ENCODE peak calls at places on chromosomes 3 and 15, in six cellular contexts. E is astrocyte of the cerebellum, W is endothelial cell, D is B cell, Q is fibroblast of villous mesenchyme, P is psoas muscle. B is an unnamed sample.

GRCh38 chr15:30030350-30030749 is 52.4 kb upstream of the GOLGA8J start:
- DNase-seq in E (no peak), W (no peak), D (no peak), Q (no peak), P (no peak), B (no peak)

GRCh38 chr15:80999623-81000036 is 1.1 kb upstream of the TLNRD1 start:
- DNase-seq in E (no peak), W (no peak), D (peak; percentile 34), Q (no peak), P (no peak), B (no peak)

GRCh38 chr3:129975332-129976090 is 991 bp downstream of the TRH start:
- DNase-seq in E (no peak), W (peak; percentile 22), D (peak; percentile 49), Q (no peak), P (peak; percentile 31), B (no peak)

GRCh38 chr15:91930092-91930491 is 76.6 kb downstream of the SLCO3A1 start:
- DNase-seq in E (no peak), W (no peak), D (no peak), Q (no peak), P (no peak), B (no peak)

GRCh38 chr15:45785897-45786296 is 151.1 kb downstream of the SQOR start:
- DNase-seq in E (no peak), W (no peak), D (no peak), Q (no peak), P (no peak), B (no peak)

GRCh38 chr15:74809951-74810350 is 2.7 kb upstream of the LMAN1L start:
- DNase-seq in E (no peak), W (no peak), D (no peak), Q (no peak), P (no peak), B (no peak)

GRCh38 chr15:84398763-84399701 is 163.5 kb downstream of the GOLGA6L4 start:
- DNase-seq in E (no peak), W (no peak), D (peak; percentile 22), Q (no peak), P (no peak), B (no peak)

GRCh38 chr3:153443961-153444360 is 281.9 kb downstream of the RAP2B start:
- DNase-seq in E (no peak), W (no peak), D (no peak), Q (peak; percentile 10), P (no peak), B (no peak)

GRCh38 chr3:115999598-115999997 is 376.3 kb downstream of the GAP43 start:
- DNase-seq in E (no peak), W (no peak), D (no peak), Q (no peak), P (no peak), B (no peak)

GRCh38 chr15:43513550-43513949 is 3.9 kb upstream of the MAP1A start:
- DNase-seq in E (no peak), W (no peak), D (no peak), Q (no peak), P (no peak), B (no peak)

GRCh38 chr3:54988302-54989022 is 60.6 kb upstream of the LRTM1 start:
- DNase-seq in E (no peak), W (no peak), D (no peak), Q (peak; percentile 91), P (peak; percentile 33), B (peak; percentile 58)

GRCh38 chr15:55917881-55918296 is 75.5 kb downstream of the NEDD4 start:
- DNase-seq in E (peak; percentile 83), W (no peak), D (no peak), Q (peak; percentile 97), P (no peak), B (peak; percentile 88)

GRCh38 chr3:52521488-52521824 is 12.2 kb downstream of the NT5DC2 start:
- DNase-seq in E (no peak), W (no peak), D (peak; percentile 42), Q (no peak), P (peak; percentile 11), B (no peak)

GRCh38 chr3:107598926-107599754 is 76.4 kb downstream of the BBX start:
- DNase-seq in E (no peak), W (peak; percentile 34), D (peak; percentile 24), Q (peak; percentile 55), P (peak; percentile 18), B (no peak)

GRCh38 chr15:72319360-72319984 is 485 bp downstream of the CELF6 start:
- DNase-seq in E (no peak), W (peak; percentile 88), D (no peak), Q (peak; percentile 64), P (peak; percentile 77), B (no peak)

GRCh38 chr15:38084289-38084688 is 149.8 kb downstream of the TMCO5A start:
- DNase-seq in E (no peak), W (no peak), D (no peak), Q (no peak), P (no peak), B (no peak)

DNA sequence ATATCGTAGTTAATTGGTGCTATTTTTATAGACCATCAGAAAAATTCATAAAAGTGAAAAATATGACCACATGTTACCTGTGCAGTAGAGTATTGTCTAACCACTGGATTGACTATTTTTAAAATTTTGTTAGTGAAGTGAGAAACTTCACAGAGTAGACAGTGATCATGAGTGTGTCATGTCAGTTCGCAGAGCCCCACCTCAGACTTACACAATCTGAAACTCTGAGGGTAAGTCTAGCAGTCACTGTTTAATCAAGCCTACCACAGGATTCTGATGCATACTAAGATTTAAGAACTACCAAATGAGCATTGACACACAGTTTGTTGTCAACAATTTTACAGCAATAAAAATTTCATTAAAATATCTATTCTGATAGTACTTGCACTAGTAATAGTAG is 552.9 kb upstream of the SUCLG2 start:
- DNase-seq in E (no peak), W (no peak), D (no peak), Q (no peak), P (no peak), B (no peak)
- TF ChIP-seq CTCF in E (no peak), W (no peak), D (no peak), Q (no peak), P (no peak), B (no peak)

GRCh38 chr3:139578783-139579182 is 39.2 kb upstream of the RBP1 start:
- DNase-seq in E (no peak), W (no peak), D (no peak), Q (no peak), P (no peak), B (no peak)

GRCh38 chr3:139572847-139573672 is 33.5 kb upstream of the RBP1 start:
- DNase-seq in E (no peak), W (no peak), D (no peak), Q (no peak), P (no peak), B (no peak)

GRCh38 chr3:139577899-139578298 is 38.4 kb upstream of the RBP1 start:
- DNase-seq in E (no peak), W (no peak), D (no peak), Q (no peak), P (no peak), B (no peak)

GRCh38 chr3:139571744-139572143 is 32.2 kb upstream of the RBP1 start:
- DNase-seq in E (no peak), W (no peak), D (no peak), Q (no peak), P (no peak), B (no peak)

DNA sequence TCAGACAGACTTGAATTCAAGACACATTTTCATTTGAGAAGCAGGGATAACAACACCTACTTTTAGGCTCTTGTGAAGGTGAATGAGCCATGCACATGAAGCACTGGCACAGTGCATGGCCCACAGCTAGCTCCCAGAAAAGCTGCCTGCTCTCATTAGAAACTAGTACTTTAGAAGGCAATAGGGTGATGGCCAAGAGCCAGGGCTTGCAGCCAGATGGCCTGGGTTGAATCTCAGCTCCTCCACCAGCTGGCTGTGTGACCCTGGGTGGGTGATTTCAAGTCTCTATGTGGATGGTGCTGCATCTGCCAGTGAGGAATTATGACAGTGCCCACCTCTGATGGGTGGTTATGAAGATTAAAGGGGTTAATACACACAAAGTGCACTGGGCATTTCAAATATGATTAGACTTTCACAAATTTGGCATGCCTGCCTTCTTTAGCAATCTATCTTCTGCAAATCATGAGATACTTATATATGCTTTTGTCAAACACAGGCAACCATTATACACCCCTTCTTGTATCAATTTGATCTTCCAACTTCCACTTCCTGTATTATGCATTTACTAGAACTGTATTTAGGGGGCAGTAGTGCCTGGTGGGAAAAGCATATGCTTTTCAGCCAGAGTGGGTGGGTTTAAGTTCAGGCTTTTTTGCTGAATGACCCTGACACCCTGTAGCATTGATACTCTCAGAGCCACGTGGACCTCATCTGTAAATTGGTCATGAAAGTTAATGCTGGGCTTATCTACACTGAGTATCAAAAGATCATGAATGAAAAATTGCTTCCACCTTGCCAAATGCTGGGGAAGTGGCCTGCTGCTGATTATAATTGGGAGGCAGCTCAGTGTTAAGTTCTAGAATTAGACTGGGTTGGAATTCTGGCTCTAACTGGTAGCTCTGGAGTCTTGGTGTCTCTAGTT is 34.7 kb upstream of the RBP1 start:
- DNase-seq in E (no peak), W (no peak), D (no peak), Q (no peak), P (peak; percentile 47), B (no peak)
- TF ChIP-seq CTCF in E (no peak), W (no peak), D (no peak), Q (no peak), P (no peak), B (no peak)

DNA sequence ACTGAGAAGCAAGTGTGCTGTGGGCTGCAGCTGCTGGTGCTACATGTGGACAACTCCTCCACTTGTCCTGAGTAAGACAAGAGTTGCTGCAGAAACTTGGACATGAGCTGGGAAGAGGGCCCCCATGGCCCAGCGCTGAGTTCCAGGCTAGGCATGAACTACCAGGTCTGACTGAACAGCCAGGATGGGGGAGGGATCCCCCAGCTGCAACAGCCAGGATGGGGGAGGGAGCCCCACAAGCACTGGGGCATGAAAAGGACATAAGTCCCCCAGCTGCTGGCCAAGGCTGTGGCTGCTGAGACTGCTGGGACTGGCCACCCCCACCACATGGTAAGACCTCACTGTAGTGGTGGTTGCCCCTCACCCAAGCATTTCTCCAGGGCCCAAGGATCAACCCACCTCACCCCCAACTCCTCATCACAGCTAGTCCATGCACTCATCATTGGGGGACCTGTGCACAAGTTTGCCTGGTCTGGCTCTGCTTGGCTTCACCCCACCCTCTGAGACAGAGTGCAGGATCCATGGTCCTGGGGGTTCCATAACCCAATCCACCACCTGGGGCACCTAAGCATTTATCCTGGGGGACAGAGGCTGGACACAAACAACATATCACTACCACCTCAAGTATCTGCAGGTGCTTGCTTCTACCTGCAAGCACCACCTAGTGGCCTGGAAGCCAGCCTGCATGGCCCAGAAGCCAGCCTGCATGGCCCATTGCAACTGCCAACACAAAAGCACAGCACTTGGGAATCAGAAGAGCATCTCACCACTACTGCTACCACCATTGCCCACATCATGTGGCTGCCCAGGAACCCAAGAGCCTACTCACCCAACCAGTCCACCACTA is 84.5 kb upstream of the STT3B start:
- DNase-seq in E (no peak), W (peak; percentile 14), D (no peak), Q (peak; percentile 11), P (no peak), B (no peak)
- TF ChIP-seq CTCF in E (peak; percentile 50), W (peak; percentile 45), D (peak; percentile 16), Q (peak; percentile 60), P (no peak), B (peak; percentile 63)

DNA sequence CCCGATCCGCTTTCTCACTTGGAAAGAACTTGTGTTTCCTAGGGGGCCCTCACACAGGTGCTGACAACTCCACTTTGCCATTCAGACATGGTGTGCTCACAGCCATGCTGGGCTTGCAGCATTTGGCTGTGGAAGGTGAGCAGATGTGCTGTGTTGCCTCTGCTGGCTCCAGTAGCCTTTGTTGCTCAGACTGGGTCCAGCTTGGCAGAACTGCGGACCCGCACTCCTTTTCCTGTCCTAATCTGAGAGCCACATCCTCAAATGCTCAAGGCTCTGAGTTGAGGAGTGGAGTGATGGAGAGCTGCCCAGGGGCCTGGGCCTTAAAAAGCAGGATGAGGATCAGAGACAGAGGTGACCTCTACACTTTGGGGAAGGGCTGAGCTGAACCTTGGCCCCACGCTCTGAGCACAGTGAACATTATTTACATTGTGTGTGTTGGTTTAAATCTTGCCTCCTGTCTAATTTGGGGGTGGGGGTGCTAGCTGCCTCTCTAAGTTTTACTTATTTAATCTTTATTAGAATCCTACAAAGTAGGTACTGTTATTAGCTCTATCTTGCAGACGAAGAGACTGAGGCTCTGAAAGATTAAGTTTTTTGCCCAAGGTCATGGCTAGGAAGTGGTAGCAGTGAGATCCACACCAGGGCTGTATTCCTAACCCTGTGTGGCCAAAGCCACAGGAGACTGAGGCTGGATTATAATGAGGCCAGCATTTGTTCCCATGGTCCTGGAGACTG is 17.2 kb downstream of the ACOX2 start:
- DNase-seq in E (no peak), W (no peak), D (no peak), Q (no peak), P (no peak), B (no peak)
- TF ChIP-seq CTCF in E (no peak), W (no peak), D (no peak), Q (no peak), P (no peak), B (no peak)